ENCODE peak calls at places on chromosomes 12 and 14, in nine cellular contexts. One of them, this sample, is unnamed.

GRCh38 chr14:50688875-50689274 is 20.8 kb upstream of the SAV1 start:
- DNase-seq in heart left ventricle: no peak
- DNase-seq in endothelial cell: no peak
- DNase-seq in dorsolateral prefrontal cortex: no peak
- DNase-seq in activated CD4-positive, alpha-beta T cell treated with anti-CD3 and anti-CD28 coated beads for 24 hours: no peak
- DNase-seq in body of pancreas: no peak
- DNase-seq in M059J: no peak
- DNase-seq in NCI-H1092 treated with DMSO at 0.1 percent for 48 hours: no peak
- DNase-seq in iPS-NIHi11: no peak
- DNase-seq in this sample: no peak

GRCh38 chr14:34580381-34580780 is 40.9 kb upstream of the EAPP start:
- DNase-seq in heart left ventricle: no peak
- DNase-seq in dorsolateral prefrontal cortex: no peak
- DNase-seq in activated CD4-positive, alpha-beta T cell treated with anti-CD3 and anti-CD28 coated beads for 24 hours: no peak
- DNase-seq in M059J: no peak
- DNase-seq in iPS-NIHi11: no peak
- DNase-seq in NCI-H1092 treated with DMSO at 0.1 percent for 48 hours: no peak
- DNase-seq in body of pancreas: no peak
- DNase-seq in endothelial cell: no peak
- DNase-seq in this sample: no peak

GRCh38 chr14:44847910-44848309 is 113.8 kb downstream of the KLHL28 start:
- DNase-seq in NCI-H1092 treated with DMSO at 0.1 percent for 48 hours: no peak
- DNase-seq in endothelial cell: no peak
- DNase-seq in iPS-NIHi11: no peak
- DNase-seq in dorsolateral prefrontal cortex: no peak
- DNase-seq in heart left ventricle: no peak
- DNase-seq in M059J: peak
- DNase-seq in body of pancreas: no peak
- DNase-seq in activated CD4-positive, alpha-beta T cell treated with anti-CD3 and anti-CD28 coated beads for 24 hours: no peak
- DNase-seq in this sample: no peak

GRCh38 chr14:75860561-75861160 is 121.1 kb downstream of the TGFB3 start:
- DNase-seq in activated CD4-positive, alpha-beta T cell treated with anti-CD3 and anti-CD28 coated beads for 24 hours: no peak
- DNase-seq in iPS-NIHi11: no peak
- DNase-seq in M059J: no peak
- DNase-seq in heart left ventricle: no peak
- DNase-seq in dorsolateral prefrontal cortex: no peak
- DNase-seq in NCI-H1092 treated with DMSO at 0.1 percent for 48 hours: no peak
- DNase-seq in body of pancreas: no peak
- DNase-seq in endothelial cell: no peak
- DNase-seq in this sample: no peak

GRCh38 chr12:56127888-56128668 is at the start of gene ESYT1:
- DNase-seq in body of pancreas: peak
- DNase-seq in heart left ventricle: peak
- DNase-seq in NCI-H1092 treated with DMSO at 0.1 percent for 48 hours: peak
- DNase-seq in M059J: peak
- DNase-seq in dorsolateral prefrontal cortex: peak
- DNase-seq in endothelial cell: peak
- DNase-seq in activated CD4-positive, alpha-beta T cell treated with anti-CD3 and anti-CD28 coated beads for 24 hours: peak
- DNase-seq in iPS-NIHi11: peak
- DNase-seq in this sample: peak

GRCh38 chr14:92637228-92637627 is 111.2 kb downstream of the LGMN start:
- DNase-seq in M059J: no peak
- DNase-seq in iPS-NIHi11: no peak
- DNase-seq in NCI-H1092 treated with DMSO at 0.1 percent for 48 hours: no peak
- DNase-seq in heart left ventricle: no peak
- DNase-seq in endothelial cell: no peak
- DNase-seq in activated CD4-positive, alpha-beta T cell treated with anti-CD3 and anti-CD28 coated beads for 24 hours: no peak
- DNase-seq in body of pancreas: no peak
- DNase-seq in dorsolateral prefrontal cortex: no peak
- DNase-seq in this sample: no peak

GRCh38 chr12:52630609-52631200 is 12.3 kb upstream of the KRT73 start:
- DNase-seq in dorsolateral prefrontal cortex: no peak
- DNase-seq in activated CD4-positive, alpha-beta T cell treated with anti-CD3 and anti-CD28 coated beads for 24 hours: no peak
- DNase-seq in iPS-NIHi11: no peak
- DNase-seq in body of pancreas: no peak
- DNase-seq in M059J: no peak
- DNase-seq in heart left ventricle: no peak
- DNase-seq in NCI-H1092 treated with DMSO at 0.1 percent for 48 hours: no peak
- DNase-seq in endothelial cell: no peak
- DNase-seq in this sample: no peak

GRCh38 chr12:96263449-96263902 is 69.3 kb downstream of the ELK3 start:
- DNase-seq in dorsolateral prefrontal cortex: no peak
- DNase-seq in endothelial cell: no peak
- DNase-seq in activated CD4-positive, alpha-beta T cell treated with anti-CD3 and anti-CD28 coated beads for 24 hours: no peak
- DNase-seq in M059J: no peak
- DNase-seq in heart left ventricle: no peak
- DNase-seq in NCI-H1092 treated with DMSO at 0.1 percent for 48 hours: peak
- DNase-seq in iPS-NIHi11: no peak
- DNase-seq in body of pancreas: peak
- DNase-seq in this sample: no peak

GRCh38 chr12:4307593-4308333 is 13.2 kb upstream of the TIGAR start:
- DNase-seq in body of pancreas: peak
- DNase-seq in activated CD4-positive, alpha-beta T cell treated with anti-CD3 and anti-CD28 coated beads for 24 hours: no peak
- DNase-seq in M059J: peak
- DNase-seq in endothelial cell: peak
- DNase-seq in iPS-NIHi11: peak
- DNase-seq in heart left ventricle: peak
- DNase-seq in NCI-H1092 treated with DMSO at 0.1 percent for 48 hours: peak
- DNase-seq in dorsolateral prefrontal cortex: peak
- DNase-seq in this sample: no peak

GRCh38 chr12:57203201-57203600 is 13.4 kb upstream of the NXPH4 start:
- DNase-seq in iPS-NIHi11: no peak
- DNase-seq in M059J: no peak
- DNase-seq in dorsolateral prefrontal cortex: no peak
- DNase-seq in activated CD4-positive, alpha-beta T cell treated with anti-CD3 and anti-CD28 coated beads for 24 hours: no peak
- DNase-seq in body of pancreas: no peak
- DNase-seq in heart left ventricle: no peak
- DNase-seq in NCI-H1092 treated with DMSO at 0.1 percent for 48 hours: no peak
- DNase-seq in endothelial cell: no peak
- DNase-seq in this sample: no peak

GRCh38 chr12:685388-685787 is 22.1 kb upstream of the NINJ2 start:
- DNase-seq in M059J: peak
- DNase-seq in endothelial cell: peak
- DNase-seq in activated CD4-positive, alpha-beta T cell treated with anti-CD3 and anti-CD28 coated beads for 24 hours: peak
- DNase-seq in iPS-NIHi11: no peak
- DNase-seq in dorsolateral prefrontal cortex: no peak
- DNase-seq in body of pancreas: no peak
- DNase-seq in NCI-H1092 treated with DMSO at 0.1 percent for 48 hours: no peak
- DNase-seq in heart left ventricle: no peak
- DNase-seq in this sample: no peak

GRCh38 chr12:38890102-38890501 is 15.3 kb downstream of the CPNE8 start:
- DNase-seq in M059J: peak
- DNase-seq in activated CD4-positive, alpha-beta T cell treated with anti-CD3 and anti-CD28 coated beads for 24 hours: no peak
- DNase-seq in heart left ventricle: no peak
- DNase-seq in endothelial cell: no peak
- DNase-seq in iPS-NIHi11: no peak
- DNase-seq in dorsolateral prefrontal cortex: no peak
- DNase-seq in NCI-H1092 treated with DMSO at 0.1 percent for 48 hours: no peak
- DNase-seq in body of pancreas: no peak
- DNase-seq in this sample: no peak

GRCh38 chr14:33686218-33686617 is 264.7 kb downstream of the EGLN3 start:
- DNase-seq in dorsolateral prefrontal cortex: no peak
- DNase-seq in heart left ventricle: no peak
- DNase-seq in activated CD4-positive, alpha-beta T cell treated with anti-CD3 and anti-CD28 coated beads for 24 hours: no peak
- DNase-seq in body of pancreas: no peak
- DNase-seq in endothelial cell: no peak
- DNase-seq in M059J: peak
- DNase-seq in iPS-NIHi11: no peak
- DNase-seq in NCI-H1092 treated with DMSO at 0.1 percent for 48 hours: no peak
- DNase-seq in this sample: no peak

GRCh38 chr12:75977952-75978671 is 53.5 kb downstream of the PHLDA1 start:
- DNase-seq in endothelial cell: peak
- DNase-seq in M059J: peak
- DNase-seq in NCI-H1092 treated with DMSO at 0.1 percent for 48 hours: no peak
- DNase-seq in activated CD4-positive, alpha-beta T cell treated with anti-CD3 and anti-CD28 coated beads for 24 hours: peak
- DNase-seq in body of pancreas: peak
- DNase-seq in iPS-NIHi11: peak
- DNase-seq in heart left ventricle: peak
- DNase-seq in dorsolateral prefrontal cortex: no peak
- DNase-seq in this sample: peak

GRCh38 chr14:76664790-76665189 is 96.5 kb upstream of the VASH1 start:
- DNase-seq in endothelial cell: no peak
- DNase-seq in heart left ventricle: no peak
- DNase-seq in activated CD4-positive, alpha-beta T cell treated with anti-CD3 and anti-CD28 coated beads for 24 hours: no peak
- DNase-seq in iPS-NIHi11: no peak
- DNase-seq in M059J: no peak
- DNase-seq in dorsolateral prefrontal cortex: no peak
- DNase-seq in body of pancreas: no peak
- DNase-seq in NCI-H1092 treated with DMSO at 0.1 percent for 48 hours: no peak
- DNase-seq in this sample: peak

GRCh38 chr12:7128681-7129593 is at the start of gene RBP5:
- DNase-seq in body of pancreas: no peak
- DNase-seq in M059J: peak
- DNase-seq in NCI-H1092 treated with DMSO at 0.1 percent for 48 hours: no peak
- DNase-seq in endothelial cell: no peak
- DNase-seq in heart left ventricle: no peak
- DNase-seq in activated CD4-positive, alpha-beta T cell treated with anti-CD3 and anti-CD28 coated beads for 24 hours: no peak
- DNase-seq in dorsolateral prefrontal cortex: no peak
- DNase-seq in iPS-NIHi11: peak
- DNase-seq in this sample: no peak

GRCh38 chr14:91722386-91722785 is 9.5 kb downstream of the CATSPERB start:
- DNase-seq in NCI-H1092 treated with DMSO at 0.1 percent for 48 hours: no peak
- DNase-seq in endothelial cell: no peak
- DNase-seq in dorsolateral prefrontal cortex: no peak
- DNase-seq in body of pancreas: no peak
- DNase-seq in M059J: no peak
- DNase-seq in heart left ventricle: no peak
- DNase-seq in iPS-NIHi11: no peak
- DNase-seq in activated CD4-positive, alpha-beta T cell treated with anti-CD3 and anti-CD28 coated beads for 24 hours: no peak
- DNase-seq in this sample: no peak

GRCh38 chr14:81269100-81269978 is 48.6 kb upstream of the GTF2A1 start:
- DNase-seq in activated CD4-positive, alpha-beta T cell treated with anti-CD3 and anti-CD28 coated beads for 24 hours: no peak
- DNase-seq in endothelial cell: peak
- DNase-seq in NCI-H1092 treated with DMSO at 0.1 percent for 48 hours: peak
- DNase-seq in iPS-NIHi11: peak
- DNase-seq in heart left ventricle: no peak
- DNase-seq in dorsolateral prefrontal cortex: no peak
- DNase-seq in body of pancreas: no peak
- DNase-seq in M059J: peak
- DNase-seq in this sample: no peak

GRCh38 chr12:130401703-130402102 is 64.0 kb downstream of the PIWIL1 start:
- DNase-seq in heart left ventricle: no peak
- DNase-seq in NCI-H1092 treated with DMSO at 0.1 percent for 48 hours: no peak
- DNase-seq in iPS-NIHi11: no peak
- DNase-seq in body of pancreas: no peak
- DNase-seq in dorsolateral prefrontal cortex: no peak
- DNase-seq in endothelial cell: no peak
- DNase-seq in activated CD4-positive, alpha-beta T cell treated with anti-CD3 and anti-CD28 coated beads for 24 hours: no peak
- DNase-seq in M059J: peak
- DNase-seq in this sample: no peak

GRCh38 chr12:18343708-18344107 is 82.4 kb downstream of the PIK3C2G start:
- DNase-seq in activated CD4-positive, alpha-beta T cell treated with anti-CD3 and anti-CD28 coated beads for 24 hours: no peak
- DNase-seq in dorsolateral prefrontal cortex: no peak
- DNase-seq in heart left ventricle: no peak
- DNase-seq in body of pancreas: no peak
- DNase-seq in M059J: no peak
- DNase-seq in endothelial cell: no peak
- DNase-seq in NCI-H1092 treated with DMSO at 0.1 percent for 48 hours: no peak
- DNase-seq in iPS-NIHi11: no peak
- DNase-seq in this sample: no peak

GRCh38 chr12:5964913-5965900 is 20.1 kb upstream of the ANO2 start:
- DNase-seq in activated CD4-positive, alpha-beta T cell treated with anti-CD3 and anti-CD28 coated beads for 24 hours: no peak
- DNase-seq in iPS-NIHi11: peak
- DNase-seq in heart left ventricle: no peak
- DNase-seq in M059J: no peak
- DNase-seq in endothelial cell: no peak
- DNase-seq in body of pancreas: no peak
- DNase-seq in dorsolateral prefrontal cortex: no peak
- DNase-seq in NCI-H1092 treated with DMSO at 0.1 percent for 48 hours: no peak
- DNase-seq in this sample: peak

GRCh38 chr14:73800970-73801515 is 50.6 kb upstream of the PTGR2 start:
- DNase-seq in body of pancreas: no peak
- DNase-seq in endothelial cell: no peak
- DNase-seq in M059J: no peak
- DNase-seq in NCI-H1092 treated with DMSO at 0.1 percent for 48 hours: no peak
- DNase-seq in iPS-NIHi11: no peak
- DNase-seq in heart left ventricle: no peak
- DNase-seq in dorsolateral prefrontal cortex: no peak
- DNase-seq in activated CD4-positive, alpha-beta T cell treated with anti-CD3 and anti-CD28 coated beads for 24 hours: no peak
- DNase-seq in this sample: no peak

GRCh38 chr14:79516009-79516408 is 695.3 kb downstream of the DIO2 start:
- DNase-seq in NCI-H1092 treated with DMSO at 0.1 percent for 48 hours: peak
- DNase-seq in body of pancreas: no peak
- DNase-seq in dorsolateral prefrontal cortex: no peak
- DNase-seq in endothelial cell: no peak
- DNase-seq in M059J: peak
- DNase-seq in activated CD4-positive, alpha-beta T cell treated with anti-CD3 and anti-CD28 coated beads for 24 hours: no peak
- DNase-seq in iPS-NIHi11: no peak
- DNase-seq in heart left ventricle: no peak
- DNase-seq in this sample: no peak